ENCODE peak calls at places on chromosomes 4 and X, in eight cellular contexts. H is lung; X is H1; L is CD4-positive, CD25-positive, alpha-beta regulatory T cell; M is GM23248; C is PC-9; I is lower lobe of right lung; Q is tibial artery. T is an unnamed sample.

GRCh38 chr4:81499840-81500239 is 28.1 kb upstream of the RASGEF1B start:
- DNase-seq in C (no peak), Q (no peak), M (no peak), L (no peak), I (no peak), X (no peak), H (no peak), T (no peak)

GRCh38 chrX:148500428-148501120 is at the start of gene AFF2:
- DNase-seq in C (no peak), L (peak), H (peak), M (peak), X (peak), Q (no peak), I (peak), T (no peak)

GRCh38 chr4:66926687-66927086 is 618.6 kb downstream of the CENPC start:
- DNase-seq in Q (no peak), H (no peak), I (no peak), C (no peak), L (no peak), X (no peak), M (no peak), T (no peak)

GRCh38 chr4:123396294-123397275 is at the start of gene SPRY1:
- DNase-seq in C (peak), M (peak), Q (peak), H (peak), L (peak), I (peak), X (peak), T (peak)

GRCh38 chr4:26731342-26731741 is 129.3 kb upstream of the STIM2 start:
- DNase-seq in I (no peak), C (no peak), M (peak), Q (no peak), X (no peak), L (no peak), H (no peak), T (no peak)

GRCh38 chrX:51332188-51332942 is at the start of gene NUDT10:
- DNase-seq in H (no peak), C (no peak), I (peak), L (no peak), Q (no peak), X (peak), M (peak), T (peak)

GRCh38 chr4:105343523-105343931 is 130.3 kb downstream of the PPA2 start:
- DNase-seq in X (no peak), C (no peak), L (no peak), Q (no peak), H (no peak), M (peak), I (no peak), T (no peak)

GRCh38 chr4:114025176-114025777 is 45.8 kb upstream of the ARSJ start:
- DNase-seq in X (no peak), M (no peak), C (no peak), Q (no peak), L (no peak), H (no peak), I (no peak), T (no peak)

GRCh38 chrX:110004970-110005369 is 2.1 kb downstream of the TMEM164 start:
- DNase-seq in M (no peak), X (no peak), Q (no peak), L (no peak), I (no peak), H (no peak), C (no peak), T (no peak)

GRCh38 chr4:38867478-38868054 is at the start of gene FAM114A1:
- DNase-seq in H (peak), L (no peak), I (peak), Q (peak), X (peak), C (peak), M (peak), T (no peak)

GRCh38 chr4:95981591-95981990 is 141.7 kb downstream of the PDHA2 start:
- DNase-seq in I (no peak), C (no peak), Q (no peak), X (no peak), M (no peak), L (no peak), H (no peak), T (no peak)

GRCh38 chrX:140918398-140919043 is 83.9 kb upstream of the SPANXB1 start:
- DNase-seq in Q (no peak), I (no peak), L (peak), H (peak), C (peak), X (peak), M (peak), T (peak)

GRCh38 chrX:130125090-130125489 is 14.8 kb upstream of the ELF4 start:
- DNase-seq in X (no peak), Q (peak), M (peak), L (no peak), H (no peak), C (peak), I (no peak), T (no peak)
- H3K27ac ChIP-seq in X (no peak), Q (peak), M (peak), L (no peak), H (peak), C (peak), I (peak), T (no peak)

DNA sequence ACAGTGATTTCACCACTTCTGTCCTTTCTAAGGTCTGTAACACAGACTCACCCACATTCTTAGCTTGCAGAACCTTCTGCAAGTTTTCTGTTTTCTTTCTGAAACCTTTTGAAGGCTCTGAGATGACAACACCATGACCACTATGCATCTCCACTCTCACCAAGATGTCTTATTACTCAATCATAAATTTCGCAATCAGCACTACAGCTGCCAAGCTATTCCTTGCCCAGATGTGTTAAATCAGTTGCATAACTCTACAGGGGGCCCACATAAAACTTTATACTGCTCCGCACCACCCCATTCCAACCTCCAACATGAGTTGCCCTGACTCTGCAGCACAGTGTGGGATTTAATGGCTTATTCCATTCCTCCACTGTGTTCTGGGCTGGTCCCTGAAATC is 229.9 kb downstream of the COL25A1 start:
- DNase-seq in H (no peak), X (no peak), I (no peak), C (no peak), M (peak), L (no peak), Q (peak), T (no peak)
- H3K27ac ChIP-seq in H (no peak), X (no peak), I (no peak), C (no peak), M (peak), L (no peak), Q (no peak), T (no peak)

GRCh38 chr4:120722655-120723054 is 199.9 kb downstream of the PRDM5 start:
- DNase-seq in X (no peak), Q (no peak), I (no peak), M (no peak), C (no peak), L (no peak), H (no peak), T (no peak)

GRCh38 chr4:120724656-120725055 is 197.9 kb downstream of the PRDM5 start:
- DNase-seq in M (no peak), H (no peak), I (no peak), C (no peak), L (no peak), X (no peak), Q (no peak), T (no peak)

GRCh38 chr4:120720354-120720753 is 202.2 kb downstream of the PRDM5 start:
- DNase-seq in C (no peak), Q (no peak), H (no peak), M (no peak), I (no peak), X (no peak), L (no peak), T (no peak)

GRCh38 chr4:120723986-120724385 is 198.5 kb downstream of the PRDM5 start:
- DNase-seq in Q (no peak), M (no peak), C (no peak), X (no peak), L (no peak), I (no peak), H (no peak), T (no peak)

GRCh38 chr4:120723105-120723504 is 199.4 kb downstream of the PRDM5 start:
- DNase-seq in X (no peak), M (no peak), I (no peak), C (no peak), L (no peak), H (no peak), Q (no peak), T (no peak)
- H3K27ac ChIP-seq in X (no peak), M (no peak), I (no peak), C (no peak), L (no peak), H (no peak), Q (no peak), T (no peak)

GRCh38 chr4:80462537-80463207 is 127.1 kb downstream of the CFAP299 start:
- DNase-seq in M (peak), Q (no peak), I (no peak), L (peak), H (no peak), C (no peak), X (no peak), T (no peak)
- H3K27ac ChIP-seq in M (no peak), Q (no peak), I (no peak), L (no peak), H (no peak), C (no peak), X (no peak), T (no peak)

DNA sequence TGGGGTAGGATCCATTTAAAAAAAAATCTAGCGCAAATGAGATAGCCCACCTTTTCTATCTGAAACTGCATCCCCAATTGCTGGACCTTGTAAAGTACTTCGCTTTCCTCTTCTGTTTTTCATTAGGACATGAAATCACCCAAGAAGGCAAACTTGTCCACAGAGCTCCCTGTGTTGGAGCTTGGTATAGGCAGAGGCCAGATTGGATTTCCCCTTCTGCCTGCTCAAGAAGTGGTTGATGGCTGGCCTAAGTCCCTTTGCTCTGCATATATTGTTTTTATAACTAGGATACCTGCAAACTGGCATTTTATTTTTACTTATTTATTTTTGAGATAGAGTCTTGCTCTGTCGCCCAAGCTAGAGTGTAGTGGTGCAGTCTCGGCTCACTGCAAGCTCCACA is 28.4 kb downstream of the RNF4 start:
- DNase-seq in H (no peak), Q (no peak), L (no peak), X (no peak), I (no peak), C (no peak), M (no peak), T (no peak)
- H3K27ac ChIP-seq in H (no peak), Q (no peak), L (no peak), X (no peak), I (no peak), C (no peak), M (no peak), T (no peak)

DNA sequence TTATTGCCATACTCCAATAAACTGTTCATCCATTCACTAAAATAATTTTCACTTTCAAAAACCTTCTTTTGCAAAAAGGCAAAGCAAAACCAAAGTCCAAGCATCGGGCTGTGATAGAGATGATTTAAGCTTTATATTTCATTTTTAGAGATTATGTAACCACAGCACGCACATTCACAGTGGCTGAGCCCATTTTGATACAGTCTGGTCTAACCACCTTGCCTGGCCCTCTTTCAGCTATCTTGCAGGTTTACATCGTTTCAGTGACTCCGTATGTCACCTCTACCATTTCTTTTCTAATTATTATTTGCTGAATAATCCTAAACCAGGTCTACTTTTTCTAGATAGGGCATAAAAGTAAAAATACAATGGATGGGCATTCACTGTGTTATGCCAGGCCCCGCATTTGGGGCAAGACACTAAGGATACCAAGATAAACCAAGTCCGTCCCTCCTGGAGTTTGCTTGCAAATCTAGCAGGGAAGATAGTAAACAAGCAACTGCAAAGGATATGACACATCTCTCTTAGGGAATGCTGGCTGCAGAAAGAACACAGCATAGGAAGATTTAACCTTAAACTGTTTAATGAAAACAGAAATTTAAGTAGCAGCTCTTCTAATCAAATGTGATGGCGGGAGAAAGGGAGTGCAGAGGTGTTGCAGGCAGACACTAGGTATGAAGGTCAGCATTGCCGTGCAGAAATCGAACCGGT is 1.7 kb downstream of the CASP3 start:
- DNase-seq in L (no peak), X (no peak), M (peak), I (no peak), H (no peak), C (no peak), Q (no peak), T (no peak)
- H3K27ac ChIP-seq in L (peak), X (no peak), M (peak), I (peak), H (peak), C (peak), Q (peak), T (no peak)

GRCh38 chrX:42697544-42697943 is 80.4 kb downstream of the PPP1R2C start:
- DNase-seq in L (no peak), M (no peak), Q (no peak), C (no peak), X (no peak), I (no peak), H (no peak), T (no peak)
- H3K27ac ChIP-seq in L (no peak), M (no peak), Q (no peak), C (no peak), X (no peak), I (no peak), H (no peak), T (no peak)

GRCh38 chr4:212438-213174 is 88.3 kb downstream of the ZNF718 start:
- DNase-seq in H (peak), X (peak), L (no peak), Q (peak), I (peak), C (no peak), M (peak), T (peak)
- H3K27ac ChIP-seq in H (peak), X (peak), L (no peak), Q (peak), I (peak), C (no peak), M (peak), T (no peak)

T was measured in iPS DF 6.9.